ENCODE peak calls at places on chromosomes 13 and 19, in eight cellular contexts. L, P, N, F, Y, W, A and B are unnamed samples.
A peak's percentile ranks its signal among the peaks of the same experiment; 100 is the strongest.

GRCh38 chr13:101127741-101128353 is 288.5 kb downstream of the NALCN start:
- DNase-seq in L (peak; percentile 53), P (peak; percentile 67), N (peak; percentile 71), F (peak; percentile 24), Y (no peak), W (peak; percentile 17), A (no peak), B (peak; percentile 11)

GRCh38 chr19:51980116-51980736 is 6.4 kb downstream of the ZNF350 start:
- DNase-seq in L (no peak), P (peak; percentile 29), N (no peak), F (no peak), Y (no peak), W (no peak), A (no peak), B (no peak)

GRCh38 chr13:107799001-107799400 is 416.3 kb downstream of the LIG4 start:
- DNase-seq in L (no peak), P (peak; percentile 11), N (no peak), F (no peak), Y (no peak), W (no peak), A (no peak), B (no peak)

GRCh38 chr19:46408611-46409039 is 4.7 kb downstream of the CCDC8 start:
- DNase-seq in L (no peak), P (peak; percentile 62), N (peak; percentile 73), F (no peak), Y (peak; percentile 93), W (no peak), A (peak; percentile 78), B (no peak)

GRCh38 chr13:37074703-37075102 is 15.2 kb upstream of the SUPT20H start:
- DNase-seq in L (peak; percentile 39), P (peak; percentile 67), N (peak; percentile 9), F (no peak), Y (no peak), W (no peak), A (no peak), B (no peak)

GRCh38 chr13:87878706-87879105 is 207.5 kb downstream of the SLITRK5 start:
- DNase-seq in L (no peak), P (no peak), N (no peak), F (no peak), Y (no peak), W (no peak), A (no peak), B (no peak)

GRCh38 chr13:74217816-74218215 is 83.6 kb upstream of the KLF12 start:
- DNase-seq in L (no peak), P (peak; percentile 25), N (no peak), F (no peak), Y (no peak), W (no peak), A (no peak), B (no peak)

GRCh38 chr13:35988648-35989081 is 142.5 kb downstream of the DCLK1 start:
- DNase-seq in L (no peak), P (peak; percentile 93), N (no peak), F (no peak), Y (no peak), W (no peak), A (no peak), B (no peak)

GRCh38 chr13:41053384-41053826 is 7.9 kb upstream of the WBP4 start:
- DNase-seq in L (no peak), P (peak; percentile 77), N (no peak), F (no peak), Y (no peak), W (no peak), A (no peak), B (no peak)

GRCh38 chr19:8042900-8043299 is 9.7 kb upstream of the CCL25 start:
- DNase-seq in L (no peak), P (no peak), N (no peak), F (no peak), Y (no peak), W (no peak), A (no peak), B (no peak)

GRCh38 chr13:101289764-101290163 is 126.5 kb downstream of the NALCN start:
- DNase-seq in L (peak; percentile 79), P (peak; percentile 28), N (peak; percentile 73), F (no peak), Y (no peak), W (peak; percentile 70), A (no peak), B (no peak)

GRCh38 chr13:57063007-57063406 is 77.7 kb upstream of the PRR20A start:
- DNase-seq in L (no peak), P (no peak), N (no peak), F (no peak), Y (no peak), W (no peak), A (no peak), B (no peak)

GRCh38 chr13:25180795-25181537 is 8.9 kb upstream of the AMER2 start:
- DNase-seq in L (no peak), P (no peak), N (no peak), F (no peak), Y (no peak), W (no peak), A (no peak), B (no peak)

GRCh38 chr19:37855098-37855497 is 51.3 kb downstream of the WDR87 start:
- DNase-seq in L (peak; percentile 95), P (peak; percentile 31), N (no peak), F (no peak), Y (no peak), W (peak; percentile 76), A (peak; percentile 61), B (peak; percentile 2)

GRCh38 chr19:13849991-13850909 is 26.7 kb upstream of the NANOS3 start:
- DNase-seq in L (peak; percentile 89), P (peak; percentile 84), N (peak; percentile 56), F (no peak), Y (peak; percentile 93), W (peak; percentile 91), A (peak; percentile 92), B (peak; percentile 61)

GRCh38 chr13:27975579-27976361 is 6.7 kb upstream of the CDX2 start:
- DNase-seq in L (peak; percentile 15), P (no peak), N (no peak), F (no peak), Y (no peak), W (no peak), A (no peak), B (no peak)

DNA sequence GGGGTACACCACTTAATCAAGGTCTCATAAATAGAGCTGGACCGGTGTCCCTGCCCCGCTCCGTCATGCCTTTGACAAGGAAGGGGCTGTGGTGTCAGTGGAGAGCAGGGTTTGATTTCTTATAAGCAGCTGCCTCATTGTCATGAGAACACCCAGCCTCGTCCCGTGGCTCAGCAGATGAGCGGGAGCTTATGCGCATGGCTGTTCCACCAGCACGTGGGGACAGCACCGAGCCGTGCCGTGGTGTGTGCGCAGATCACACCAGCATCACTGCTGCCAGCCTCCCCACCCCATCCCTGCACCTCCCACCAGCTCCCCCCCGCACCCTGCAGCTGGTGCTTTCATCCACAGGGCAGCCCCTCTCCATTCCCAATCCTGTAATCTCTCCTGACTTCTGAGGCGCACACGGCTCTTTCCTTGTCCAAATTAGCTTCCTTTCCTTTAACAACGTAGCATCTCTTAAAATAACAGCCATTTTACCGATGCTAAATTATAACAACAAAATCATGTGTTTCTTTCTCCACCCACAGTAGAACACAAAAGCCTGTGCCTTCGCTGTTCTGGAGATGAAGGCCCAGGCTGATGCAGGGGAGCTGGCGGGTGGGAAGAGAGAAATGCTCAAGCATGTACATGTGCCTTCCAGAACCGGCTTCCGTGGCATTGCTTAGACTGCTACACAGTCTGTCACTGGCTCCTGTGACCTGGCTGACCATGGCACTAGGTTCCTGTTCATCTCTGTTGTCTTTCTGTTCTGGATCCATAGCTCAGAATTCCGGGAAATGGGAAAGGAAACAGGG is 96.8 kb downstream of the RAB20 start:
- DNase-seq in L (no peak), P (no peak), N (no peak), F (no peak), Y (no peak), W (no peak), A (no peak), B (no peak)
- H3K4me3 ChIP-seq in L (no peak overlapping the region), P (no peak overlapping the region), N (no peak overlapping the region), F (no peak overlapping the region), Y (no peak overlapping the region), W (no peak overlapping the region), A (no peak overlapping the region), B (no peak overlapping the region)

GRCh38 chr19:4185413-4186086 is 3.1 kb downstream of the ANKRD24 start:
- DNase-seq in L (no peak), P (no peak), N (no peak), F (no peak), Y (no peak), W (peak; percentile 58), A (no peak), B (no peak)

GRCh38 chr19:4182082-4182926 is at the start of the genes ANKRD24 and SIRT6:
- DNase-seq in L (peak; percentile 99), P (peak; percentile 96), N (peak; percentile 97), F (peak; percentile 96), Y (peak; percentile 98), W (peak; percentile 97), A (peak; percentile 97), B (peak; percentile 94)

GRCh38 chr19:4184718-4185352 is 2.3 kb downstream of the ANKRD24 start:
- DNase-seq in L (no peak), P (no peak), N (no peak), F (no peak), Y (no peak), W (no peak), A (no peak), B (no peak)

GRCh38 chr19:4186087-4186993 is 3.9 kb downstream of the ANKRD24 start:
- DNase-seq in L (peak; percentile 90), P (peak; percentile 76), N (peak; percentile 84), F (peak; percentile 67), Y (no peak), W (peak; percentile 88), A (peak; percentile 65), B (peak; percentile 64)

GRCh38 chr19:4183967-4184717 is 1.7 kb downstream of the ANKRD24 start:
- DNase-seq in L (no peak), P (no peak), N (no peak), F (no peak), Y (no peak), W (no peak), A (no peak), B (no peak)
- H3K4me3 ChIP-seq in L (no peak overlapping the region), P (no peak overlapping the region), N (no peak overlapping the region), F (no peak overlapping the region), Y (no peak overlapping the region), W (no peak overlapping the region), A (no peak overlapping the region), B (no peak overlapping the region)

GRCh38 chr13:46210362-46211083 is 1.2 kb upstream of the LRRC63 start:
- DNase-seq in L (no peak), P (no peak), N (no peak), F (no peak), Y (no peak), W (no peak), A (no peak), B (no peak)
- H3K4me3 ChIP-seq in L (no peak overlapping the region), P (no peak overlapping the region), N (peak overlapping the region; percentile 53), F (peak overlapping the region; percentile 81), Y (no peak overlapping the region), W (peak overlapping the region; percentile 56), A (no peak overlapping the region), B (peak overlapping the region; percentile 88)

GRCh38 chr13:97712770-97713169 is 240.7 kb upstream of the IPO5 start:
- DNase-seq in L (no peak), P (no peak), N (no peak), F (no peak), Y (no peak), W (no peak), A (no peak), B (no peak)
- H3K4me3 ChIP-seq in L (no peak overlapping the region), P (no peak overlapping the region), N (no peak overlapping the region), F (no peak overlapping the region), Y (no peak overlapping the region), W (no peak overlapping the region), A (no peak overlapping the region), B (no peak overlapping the region)

DNA sequence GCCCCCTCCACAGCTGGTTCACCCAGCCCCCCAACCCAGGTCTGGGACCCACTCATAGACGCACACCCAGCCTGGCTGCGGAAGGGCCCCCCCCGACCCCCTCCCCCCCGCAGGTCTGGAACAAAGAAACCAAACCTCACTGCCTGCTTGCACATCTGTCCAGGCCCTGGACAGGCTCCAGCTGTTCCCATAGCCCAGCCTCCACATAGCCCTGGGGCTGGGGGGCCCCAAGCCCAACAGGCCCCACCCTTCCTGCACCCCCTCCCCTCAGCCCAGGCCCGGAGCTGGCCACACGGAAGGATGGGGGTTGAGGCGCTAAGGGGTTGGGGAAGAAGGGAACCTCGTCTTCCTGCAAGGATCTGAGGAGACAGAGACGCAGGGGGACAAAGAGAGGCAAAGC is 2.7 kb downstream of the KANK2 start:
- DNase-seq in L (no peak), P (peak; percentile 45), N (no peak), F (no peak), Y (peak; percentile 82), W (no peak), A (peak; percentile 29), B (no peak)
- H3K4me3 ChIP-seq in L (peak overlapping the region; percentile 24), P (peak overlapping the region; percentile 57), N (no peak overlapping the region), F (no peak overlapping the region), Y (peak overlapping the region; percentile 85), W (no peak overlapping the region), A (peak overlapping the region; percentile 75), B (no peak overlapping the region)